ENCODE peak calls at places on chromosome 15, in five cellular contexts. One of them, this sample, is unnamed.

GRCh38 chr15:65132841-65133549 is 613 bp downstream of the PDCD7 start:
- DNase-seq in AG10803: peak; percentile 38
- DNase-seq in HFFc6: peak; percentile 39
- DNase-seq in choroid plexus epithelial cell: peak; percentile 65
- DNase-seq in right atrium auricular region: no peak
- DNase-seq in this sample: no peak

GRCh38 chr15:56320861-56321260 is 44.4 kb upstream of the TEX9 start:
- DNase-seq in AG10803: no peak
- DNase-seq in HFFc6: no peak
- DNase-seq in choroid plexus epithelial cell: no peak
- DNase-seq in right atrium auricular region: no peak
- DNase-seq in this sample: no peak

GRCh38 chr15:59532770-59533379 is 78.7 kb upstream of the GCNT3 start:
- DNase-seq in AG10803: peak; percentile 27
- DNase-seq in HFFc6: peak; percentile 10
- DNase-seq in choroid plexus epithelial cell: peak; percentile 60
- DNase-seq in right atrium auricular region: no peak
- DNase-seq in this sample: no peak

GRCh38 chr15:90352109-90352893 is at the start of gene ZNF774:
- DNase-seq in AG10803: peak; percentile 92
- DNase-seq in HFFc6: peak; percentile 98
- DNase-seq in choroid plexus epithelial cell: peak; percentile 96
- DNase-seq in right atrium auricular region: peak; percentile 91
- DNase-seq in this sample: peak; percentile 77

GRCh38 chr15:38814891-38815290 is 250.3 kb upstream of the RASGRP1 start:
- DNase-seq in AG10803: no peak
- DNase-seq in HFFc6: no peak
- DNase-seq in choroid plexus epithelial cell: no peak
- DNase-seq in right atrium auricular region: no peak
- DNase-seq in this sample: no peak

GRCh38 chr15:60764408-60764963 is 285.5 kb upstream of the ICE2 start:
- DNase-seq in AG10803: no peak
- DNase-seq in HFFc6: no peak
- DNase-seq in choroid plexus epithelial cell: no peak
- DNase-seq in right atrium auricular region: no peak
- DNase-seq in this sample: no peak

GRCh38 chr15:78394981-78395619 is 42.9 kb upstream of the IREB2 start:
- DNase-seq in AG10803: no peak
- DNase-seq in HFFc6: no peak
- DNase-seq in choroid plexus epithelial cell: peak; percentile 31
- DNase-seq in right atrium auricular region: no peak
- DNase-seq in this sample: no peak

GRCh38 chr15:74782596-74783071 is 754 bp downstream of the CSK start:
- DNase-seq in AG10803: no peak
- DNase-seq in HFFc6: no peak
- DNase-seq in choroid plexus epithelial cell: no peak
- DNase-seq in right atrium auricular region: no peak
- DNase-seq in this sample: no peak

GRCh38 chr15:23532019-23532418 is 33.5 kb upstream of the MKRN3 start:
- DNase-seq in AG10803: peak; percentile 8
- DNase-seq in HFFc6: no peak
- DNase-seq in choroid plexus epithelial cell: no peak
- DNase-seq in right atrium auricular region: no peak
- DNase-seq in this sample: no peak

GRCh38 chr15:85005744-85006143 is 24.1 kb downstream of the PDE8A start:
- DNase-seq in AG10803: no peak
- DNase-seq in HFFc6: no peak
- DNase-seq in choroid plexus epithelial cell: no peak
- DNase-seq in right atrium auricular region: no peak
- DNase-seq in this sample: no peak

GRCh38 chr15:51366911-51367310 is 25.5 kb downstream of the GLDN start:
- DNase-seq in AG10803: peak; percentile 81
- DNase-seq in HFFc6: no peak
- DNase-seq in choroid plexus epithelial cell: peak; percentile 80
- DNase-seq in right atrium auricular region: no peak
- DNase-seq in this sample: no peak

GRCh38 chr15:55267401-55268053 is 22.1 kb downstream of the RAB27A start:
- DNase-seq in AG10803: peak; percentile 15
- DNase-seq in HFFc6: no peak
- DNase-seq in choroid plexus epithelial cell: peak; percentile 52
- DNase-seq in right atrium auricular region: no peak
- DNase-seq in this sample: no peak

GRCh38 chr15:85289677-85290365 is 90.6 kb upstream of the AKAP13 start:
- DNase-seq in AG10803: peak; percentile 44
- DNase-seq in HFFc6: peak; percentile 25
- DNase-seq in choroid plexus epithelial cell: peak; percentile 48
- DNase-seq in right atrium auricular region: no peak
- DNase-seq in this sample: no peak

GRCh38 chr15:91104111-91104510 is 4.1 kb downstream of the SV2B start:
- DNase-seq in AG10803: no peak
- DNase-seq in HFFc6: no peak
- DNase-seq in choroid plexus epithelial cell: no peak
- DNase-seq in right atrium auricular region: no peak
- DNase-seq in this sample: no peak

GRCh38 chr15:89662893-89663673 is 7.8 kb upstream of the KIF7 start:
- DNase-seq in AG10803: peak; percentile 98
- DNase-seq in HFFc6: peak; percentile 96
- DNase-seq in choroid plexus epithelial cell: peak; percentile 94
- DNase-seq in right atrium auricular region: peak; percentile 90
- DNase-seq in this sample: peak; percentile 66

GRCh38 chr15:52095597-52096262 is 16.8 kb downstream of the BCL2L10 start:
- DNase-seq in AG10803: peak; percentile 99
- DNase-seq in HFFc6: peak; percentile 97
- DNase-seq in choroid plexus epithelial cell: peak; percentile 96
- DNase-seq in right atrium auricular region: no peak
- DNase-seq in this sample: peak; percentile 86

GRCh38 chr15:91586542-91586941 is 267.0 kb upstream of the SLCO3A1 start:
- DNase-seq in AG10803: no peak
- DNase-seq in HFFc6: no peak
- DNase-seq in choroid plexus epithelial cell: no peak
- DNase-seq in right atrium auricular region: no peak
- DNase-seq in this sample: no peak

GRCh38 chr15:32030795-32031194 is 480 bp downstream of the CHRNA7 start:
- DNase-seq in AG10803: no peak
- DNase-seq in HFFc6: no peak
- DNase-seq in choroid plexus epithelial cell: no peak
- DNase-seq in right atrium auricular region: no peak
- DNase-seq in this sample: no peak

GRCh38 chr15:31598620-31599019 is 272.0 kb downstream of the KLF13 start:
- DNase-seq in AG10803: no peak
- DNase-seq in HFFc6: no peak
- DNase-seq in choroid plexus epithelial cell: peak; percentile 4
- DNase-seq in right atrium auricular region: no peak
- DNase-seq in this sample: no peak

GRCh38 chr15:73688455-73688854 is 4.3 kb downstream of the CD276 start:
- DNase-seq in AG10803: no peak
- DNase-seq in HFFc6: no peak
- DNase-seq in choroid plexus epithelial cell: peak; percentile 35
- DNase-seq in right atrium auricular region: no peak
- DNase-seq in this sample: no peak

GRCh38 chr15:89812126-89812846 is 2.4 kb downstream of the ANPEP start:
- DNase-seq in AG10803: peak; percentile 73
- DNase-seq in HFFc6: peak; percentile 61
- DNase-seq in choroid plexus epithelial cell: peak; percentile 79
- DNase-seq in right atrium auricular region: peak; percentile 84
- DNase-seq in this sample: no peak

GRCh38 chr15:43511012-43511885 is 6.2 kb upstream of the MAP1A start:
- DNase-seq in AG10803: no peak
- DNase-seq in HFFc6: no peak
- DNase-seq in choroid plexus epithelial cell: peak; percentile 31
- DNase-seq in right atrium auricular region: peak; percentile 55
- DNase-seq in this sample: no peak

DNA sequence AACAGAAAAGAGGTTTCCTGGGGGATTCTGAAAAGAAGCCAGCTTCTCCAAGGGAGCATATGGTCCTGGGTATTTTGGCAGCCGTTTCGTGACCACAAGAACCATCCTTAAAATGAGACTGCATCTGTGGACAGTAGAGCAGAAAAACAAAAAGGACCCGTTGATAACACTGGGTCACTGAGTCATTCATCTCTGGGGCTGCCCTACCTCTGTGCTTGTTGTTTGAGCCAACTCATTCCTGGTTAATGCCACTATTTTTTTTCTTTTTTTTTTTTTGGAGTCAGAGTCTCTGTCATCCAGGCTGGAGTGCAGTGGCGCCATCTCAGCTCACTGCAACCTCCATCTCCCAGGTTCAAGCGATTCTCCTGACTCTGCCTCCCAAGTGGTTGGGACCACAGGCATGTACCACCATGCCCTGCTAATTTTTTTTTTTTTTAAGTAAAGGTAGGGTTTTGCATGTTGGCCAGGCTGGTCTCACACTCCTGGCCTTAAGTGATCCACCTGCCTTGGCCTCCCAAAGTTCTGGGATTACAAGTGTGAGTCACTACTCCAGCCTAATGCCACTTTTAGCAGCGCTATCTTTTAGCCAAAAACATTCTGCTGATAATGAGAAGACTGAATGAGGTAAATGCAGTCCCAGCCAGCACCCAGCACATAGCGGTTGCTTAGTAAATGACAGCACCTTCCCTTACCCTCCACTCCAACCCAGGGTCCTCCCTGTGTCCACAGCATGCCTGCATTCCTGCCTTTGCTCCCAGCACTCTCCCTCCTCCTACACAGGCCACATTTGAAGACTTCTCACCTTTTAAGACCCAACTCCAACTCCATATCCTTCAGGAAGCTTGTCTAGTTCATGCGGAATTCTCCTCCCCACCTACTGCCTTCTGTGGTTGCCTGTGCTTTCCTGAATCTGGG is 9.1 kb upstream of the ISL2 start:
- DNase-seq in AG10803: no peak
- DNase-seq in HFFc6: peak; percentile 60
- DNase-seq in choroid plexus epithelial cell: no peak
- DNase-seq in right atrium auricular region: peak; percentile 51
- DNase-seq in this sample: no peak
- TF ChIP-seq CTCF in AG10803: no peak
- TF ChIP-seq CTCF in HFFc6: no peak
- TF ChIP-seq CTCF in choroid plexus epithelial cell: no peak
- TF ChIP-seq CTCF in right atrium auricular region: no peak
- TF ChIP-seq CTCF in this sample: no peak

DNA sequence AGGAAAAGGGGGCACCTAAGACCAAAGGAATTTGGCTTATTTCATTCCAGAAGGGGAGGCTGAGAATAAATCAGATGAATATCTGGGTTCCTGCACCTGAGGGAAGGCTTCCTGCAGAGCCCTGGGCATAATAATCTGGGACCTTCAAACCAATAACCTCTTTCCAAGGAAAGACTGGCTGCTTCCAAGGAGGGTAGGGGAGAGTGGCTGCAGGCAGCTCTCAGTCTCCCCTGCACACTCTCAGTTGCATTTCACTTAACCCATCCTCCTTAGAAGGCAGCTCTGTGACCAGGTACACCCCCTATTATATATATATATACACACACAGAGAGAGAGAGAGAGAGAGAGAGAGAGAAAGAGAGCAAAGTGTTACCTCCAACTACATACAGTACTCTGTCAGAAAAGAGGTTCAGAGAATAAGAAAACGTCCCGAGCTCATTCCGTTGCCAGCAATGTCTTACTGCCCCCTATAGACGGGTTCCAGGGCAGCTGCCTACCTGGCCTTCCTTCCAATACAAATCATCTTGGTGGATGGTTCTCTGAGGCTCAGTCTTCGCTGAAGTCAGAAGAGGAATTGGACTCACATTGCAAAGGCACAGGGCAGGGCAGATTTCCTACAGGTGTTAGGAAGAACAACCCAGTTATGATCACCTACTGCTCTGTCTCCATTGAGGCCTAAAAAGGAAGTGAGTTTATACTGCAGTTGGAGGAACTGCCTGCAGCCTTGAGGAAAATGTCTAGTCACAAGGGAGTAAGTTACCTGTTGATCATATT is 26.1 kb downstream of the CAPN3 start:
- DNase-seq in AG10803: peak; percentile 22
- DNase-seq in HFFc6: peak; percentile 49
- DNase-seq in choroid plexus epithelial cell: peak; percentile 80
- DNase-seq in right atrium auricular region: no peak
- DNase-seq in this sample: no peak
- TF ChIP-seq CTCF in AG10803: peak; percentile 58
- TF ChIP-seq CTCF in HFFc6: peak; percentile 86
- TF ChIP-seq CTCF in choroid plexus epithelial cell: peak; percentile 94
- TF ChIP-seq CTCF in right atrium auricular region: peak; percentile 64
- TF ChIP-seq CTCF in this sample: peak; percentile 77

GRCh38 chr15:68578175-68578959 is 426 bp upstream of the CORO2B start:
- DNase-seq in AG10803: peak; percentile 71
- DNase-seq in HFFc6: peak; percentile 59
- DNase-seq in choroid plexus epithelial cell: peak; percentile 57
- DNase-seq in right atrium auricular region: peak; percentile 86
- DNase-seq in this sample: no peak
- TF ChIP-seq CTCF in AG10803: peak; percentile 46
- TF ChIP-seq CTCF in HFFc6: peak; percentile 79
- TF ChIP-seq CTCF in choroid plexus epithelial cell: peak; percentile 52
- TF ChIP-seq CTCF in right atrium auricular region: peak; percentile 80
- TF ChIP-seq CTCF in this sample: peak; percentile 66

GRCh38 chr15:40942337-40942854 is 10.9 kb upstream of the CHAC1 start:
- DNase-seq in AG10803: peak; percentile 23
- DNase-seq in HFFc6: no peak
- DNase-seq in choroid plexus epithelial cell: no peak
- DNase-seq in right atrium auricular region: no peak
- DNase-seq in this sample: no peak

GRCh38 chr15:40939909-40940801 is 11.0 kb downstream of the DLL4 start:
- DNase-seq in AG10803: no peak
- DNase-seq in HFFc6: no peak
- DNase-seq in choroid plexus epithelial cell: no peak
- DNase-seq in right atrium auricular region: peak; percentile 68
- DNase-seq in this sample: no peak

GRCh38 chr15:40942865-40943264 is 10.4 kb upstream of the CHAC1 start:
- DNase-seq in AG10803: no peak
- DNase-seq in HFFc6: no peak
- DNase-seq in choroid plexus epithelial cell: no peak
- DNase-seq in right atrium auricular region: no peak
- DNase-seq in this sample: no peak

GRCh38 chr15:40941078-40941527 is 12.0 kb downstream of the DLL4 start:
- DNase-seq in AG10803: no peak
- DNase-seq in HFFc6: no peak
- DNase-seq in choroid plexus epithelial cell: no peak
- DNase-seq in right atrium auricular region: peak; percentile 77
- DNase-seq in this sample: no peak

DNA sequence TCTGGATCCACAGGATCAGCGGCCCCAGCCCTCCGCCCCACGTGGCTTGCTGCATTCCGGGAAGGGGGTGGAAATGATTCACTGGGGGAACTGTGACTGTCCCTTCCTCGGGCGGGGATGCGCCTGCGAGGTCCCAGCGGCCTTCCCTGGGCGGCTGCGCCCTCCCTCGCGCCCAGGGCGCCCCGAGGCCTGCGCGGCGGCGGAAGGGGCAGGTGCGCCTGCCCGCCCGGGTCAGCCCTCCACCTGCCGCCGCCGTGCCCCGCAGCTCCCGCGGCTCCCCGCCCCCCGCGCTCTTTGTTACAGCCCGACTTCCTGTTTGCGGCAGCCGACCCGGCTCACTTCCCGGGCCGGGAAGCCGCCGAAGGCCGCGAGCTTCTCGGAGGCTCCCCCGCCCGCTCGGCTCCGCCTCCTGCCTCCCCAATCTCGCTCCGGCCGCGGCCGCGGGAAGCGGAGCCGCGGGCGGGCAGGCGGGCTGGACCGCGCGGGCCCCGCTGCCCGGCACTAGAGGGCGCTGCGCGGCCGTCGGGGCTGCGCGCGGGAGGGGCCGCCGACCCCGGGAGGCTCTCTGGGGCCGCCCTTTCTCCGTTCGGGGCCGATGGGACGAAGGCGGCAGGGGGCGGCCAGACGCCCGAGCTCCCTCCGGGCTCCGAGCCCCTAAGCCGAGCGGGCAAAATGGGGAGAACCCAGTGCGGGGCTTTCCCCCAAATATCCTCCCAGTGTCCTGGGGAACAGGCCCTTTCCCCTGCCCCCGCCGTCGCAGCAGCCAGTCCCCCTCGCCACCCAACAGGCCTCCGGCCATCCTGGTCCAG is 11.5 kb upstream of the CHAC1 start:
- DNase-seq in AG10803: peak; percentile 77
- DNase-seq in HFFc6: peak; percentile 69
- DNase-seq in choroid plexus epithelial cell: peak; percentile 67
- DNase-seq in right atrium auricular region: no peak
- DNase-seq in this sample: no peak
- TF ChIP-seq CTCF in AG10803: peak; percentile 12
- TF ChIP-seq CTCF in HFFc6: peak; percentile 73
- TF ChIP-seq CTCF in choroid plexus epithelial cell: peak; percentile 29
- TF ChIP-seq CTCF in right atrium auricular region: peak; percentile 66
- TF ChIP-seq CTCF in this sample: peak; percentile 39